ENCODE peak calls at places on chromosomes 1 and 21, in five cellular contexts. G, H, O, Q and V are unnamed samples.

GRCh38 chr1:29383972-29384371 is 147.7 kb downstream of the PTPRU start:
- DNase-seq in Q (no peak), O (no peak), H (no peak), G (no peak), V (no peak)

GRCh38 chr1:232629250-232630046 is 485 bp downstream of the SIPA1L2 start:
- DNase-seq in G (no peak), H (peak; percentile 77), Q (no peak), O (no peak), V (peak; percentile 1)

GRCh38 chr1:217344712-217345111 is 286.2 kb downstream of the GPATCH2 start:
- DNase-seq in O (no peak), Q (no peak), G (no peak), H (no peak), V (no peak)

GRCh38 chr1:20442920-20443625 is 42.9 kb downstream of the CAMK2N1 start:
- DNase-seq in Q (no peak), H (peak; percentile 43), O (no peak), G (no peak), V (no peak)

GRCh38 chr1:31663622-31664452 is 19.2 kb upstream of the PEF1 start:
- DNase-seq in Q (peak; percentile 59), O (peak; percentile 62), H (peak; percentile 73), G (peak; percentile 20), V (peak; percentile 33)

GRCh38 chr1:182575540-182576149 is 13.4 kb downstream of the RNASEL start:
- DNase-seq in O (no peak), G (no peak), Q (no peak), H (no peak), V (no peak)

GRCh38 chr1:85569122-85569521 is 11.4 kb upstream of the CCN1 start:
- DNase-seq in G (no peak), O (no peak), Q (no peak), H (no peak), V (no peak)

GRCh38 chr21:16568661-16569060 is 838.9 kb downstream of the USP25 start:
- DNase-seq in Q (no peak), H (no peak), O (no peak), G (no peak), V (no peak)

GRCh38 chr1:108595510-108595909 is 35.6 kb downstream of the EEIG2 start:
- DNase-seq in Q (no peak), H (no peak), G (no peak), O (no peak), V (no peak)

GRCh38 chr1:237201155-237201554 is 159.2 kb downstream of the RYR2 start:
- DNase-seq in G (no peak), Q (no peak), H (no peak), O (no peak), V (no peak)

GRCh38 chr21:36703626-36704280 is 4.8 kb downstream of the SIM2 start:
- DNase-seq in G (no peak), H (peak; percentile 53), Q (no peak), O (no peak), V (no peak)

GRCh38 chr1:87449348-87449963 is 120.8 kb downstream of the LMO4 start:
- DNase-seq in H (no peak), G (no peak), O (peak; percentile 53), Q (no peak), V (no peak)

GRCh38 chr1:7298749-7299151 is 472.3 kb upstream of the VAMP3 start:
- DNase-seq in O (no peak), G (no peak), H (no peak), Q (peak; percentile 46), V (no peak)